ENCODE peak calls at places on chromosome 17, in nine cellular contexts. N is astrocyte of the spinal cord, B is A549, X is fibroblast of mammary gland, M is heart left ventricle, V is fibroblast of the aortic adventitia, U is left ventricle myocardium inferior, J is uterus, I is stomach. A is an unnamed sample.

GRCh38 chr17:44324571-44325275 is at the start of gene SLC25A39:
- DNase-seq in N (peak), B (peak), X (peak), M (peak), V (peak), U (peak), J (peak), I (peak), A (peak)

GRCh38 chr17:30380106-30380420 is 1.3 kb downstream of the CPD start:
- DNase-seq in N (peak), B (no peak), X (peak), M (no peak), V (peak), U (no peak), J (no peak), I (no peak), A (no peak)

GRCh38 chr17:18070861-18071340 is 16.8 kb upstream of the DRG2 start:
- DNase-seq in N (peak), B (no peak), X (peak), M (no peak), V (peak), U (no peak), J (no peak), I (no peak), A (no peak)

GRCh38 chr17:82917656-82918345 is 78.0 kb upstream of the ZNF750 start:
- DNase-seq in N (no peak), B (no peak), X (no peak), M (no peak), V (peak), U (no peak), J (no peak), I (no peak), A (no peak)

GRCh38 chr17:34556384-34556783 is 23.0 kb upstream of the TMEM132E start:
- DNase-seq in N (no peak), B (no peak), X (peak), M (no peak), V (peak), U (no peak), J (no peak), I (no peak), A (no peak)

GRCh38 chr17:43987131-43988021 is 17.0 kb upstream of the NAGS start:
- DNase-seq in N (no peak), B (no peak), X (no peak), M (no peak), V (no peak), U (no peak), J (no peak), I (no peak), A (no peak)

GRCh38 chr17:31571124-31571892 is 179.8 kb downstream of the RAB11FIP4 start:
- DNase-seq in N (peak), B (peak), X (peak), M (peak), V (peak), U (peak), J (peak), I (peak), A (peak)

GRCh38 chr17:76670708-76671122 is 27.2 kb upstream of the ST6GALNAC1 start:
- DNase-seq in N (no peak), B (no peak), X (no peak), M (no peak), V (no peak), U (no peak), J (no peak), I (no peak), A (no peak)

GRCh38 chr17:81551458-81552243 is 502 bp downstream of the FAAP100 start:
- DNase-seq in N (no peak), B (peak), X (peak), M (no peak), V (no peak), U (no peak), J (no peak), I (no peak), A (no peak)

GRCh38 chr17:10050597-10051101 is 145.6 kb upstream of the RCVRN start:
- DNase-seq in N (no peak), B (no peak), X (peak), M (peak), V (peak), U (no peak), J (peak), I (no peak), A (no peak)

GRCh38 chr17:4539576-4540223 is 15.5 kb downstream of the MYBBP1A start:
- DNase-seq in N (no peak), B (no peak), X (no peak), M (peak), V (no peak), U (no peak), J (no peak), I (no peak), A (peak)

GRCh38 chr17:18917506-18918032 is 34.4 kb upstream of the SLC5A10 start:
- DNase-seq in N (no peak), B (no peak), X (peak), M (no peak), V (no peak), U (no peak), J (no peak), I (no peak), A (no peak)

GRCh38 chr17:69059458-69060205 is 1.1 kb downstream of the ABCA9 start:
- DNase-seq in N (peak), B (no peak), X (peak), M (no peak), V (peak), U (no peak), J (no peak), I (no peak), A (no peak)

GRCh38 chr17:67568961-67569360 is 148.8 kb upstream of the NOL11 start:
- DNase-seq in N (no peak), B (no peak), X (no peak), M (no peak), V (no peak), U (no peak), J (no peak), I (no peak), A (no peak)

GRCh38 chr17:4331614-4332013 is 34.9 kb downstream of the UBE2G1 start:
- DNase-seq in N (no peak), B (no peak), X (no peak), M (no peak), V (no peak), U (no peak), J (no peak), I (no peak), A (no peak)

GRCh38 chr17:16989230-16989952 is 17.5 kb upstream of the TNFRSF13B start:
- DNase-seq in N (no peak), B (no peak), X (no peak), M (no peak), V (no peak), U (no peak), J (no peak), I (no peak), A (no peak)

GRCh38 chr17:3771140-3771539 is 29.8 kb downstream of the ITGAE start:
- DNase-seq in N (no peak), B (no peak), X (no peak), M (no peak), V (no peak), U (no peak), J (no peak), I (no peak), A (no peak)

GRCh38 chr17:69551212-69552010 is 136.9 kb downstream of the MAP2K6 start:
- DNase-seq in N (no peak), B (no peak), X (peak), M (no peak), V (no peak), U (no peak), J (no peak), I (no peak), A (no peak)

GRCh38 chr17:11330871-11331270 is 89.9 kb downstream of the SHISA6 start:
- DNase-seq in N (peak), B (no peak), X (peak), M (peak), V (no peak), U (peak), J (peak), I (no peak), A (no peak)

GRCh38 chr17:5672141-5672540 is 87.8 kb upstream of the NLRP1 start:
- DNase-seq in N (no peak), B (no peak), X (no peak), M (no peak), V (no peak), U (no peak), J (no peak), I (no peak), A (no peak)

GRCh38 chr17:82031303-82031884 is at the start of gene RAC3:
- DNase-seq in N (no peak), B (no peak), X (no peak), M (no peak), V (no peak), U (no peak), J (no peak), I (no peak), A (no peak)

GRCh38 chr17:42329025-42329976 is 41.0 kb downstream of the STAT5A start:
- DNase-seq in N (peak), B (peak), X (peak), M (no peak), V (peak), U (no peak), J (no peak), I (no peak), A (no peak)

GRCh38 chr17:63838586-63839184 is 3.8 kb downstream of the SMARCD2 start:
- DNase-seq in N (peak), B (no peak), X (peak), M (peak), V (peak), U (peak), J (peak), I (peak), A (peak)

GRCh38 chr17:2782030-2782429 is 14.2 kb upstream of the RAP1GAP2 start:
- DNase-seq in N (peak), B (peak), X (peak), M (no peak), V (no peak), U (no peak), J (no peak), I (no peak), A (no peak)

GRCh38 chr17:10311131-10311530 is 61.7 kb downstream of the MYH13 start:
- DNase-seq in N (no peak), B (no peak), X (no peak), M (no peak), V (no peak), U (no peak), J (no peak), I (no peak), A (no peak)

GRCh38 chr17:3952186-3952585 is 12.1 kb downstream of the ATP2A3 start:
- DNase-seq in N (no peak), B (no peak), X (no peak), M (no peak), V (no peak), U (no peak), J (no peak), I (no peak), A (no peak)

GRCh38 chr17:68006797-68007196 is 10.5 kb upstream of the C17orf58 start:
- DNase-seq in N (no peak), B (no peak), X (peak), M (peak), V (peak), U (peak), J (no peak), I (no peak), A (no peak)

GRCh38 chr17:31019004-31019403 is 48.2 kb downstream of the RNF135 start:
- DNase-seq in N (no peak), B (no peak), X (no peak), M (no peak), V (no peak), U (no peak), J (no peak), I (no peak), A (no peak)

GRCh38 chr17:80265205-80266068 is 4.8 kb downstream of the RNF213 start:
- DNase-seq in N (no peak), B (no peak), X (peak), M (no peak), V (no peak), U (no peak), J (no peak), I (no peak), A (no peak)

GRCh38 chr17:57902800-57903759 is 52.1 kb downstream of the CUEDC1 start:
- DNase-seq in N (peak), B (peak), X (peak), M (peak), V (peak), U (peak), J (peak), I (peak), A (peak)

DNA sequence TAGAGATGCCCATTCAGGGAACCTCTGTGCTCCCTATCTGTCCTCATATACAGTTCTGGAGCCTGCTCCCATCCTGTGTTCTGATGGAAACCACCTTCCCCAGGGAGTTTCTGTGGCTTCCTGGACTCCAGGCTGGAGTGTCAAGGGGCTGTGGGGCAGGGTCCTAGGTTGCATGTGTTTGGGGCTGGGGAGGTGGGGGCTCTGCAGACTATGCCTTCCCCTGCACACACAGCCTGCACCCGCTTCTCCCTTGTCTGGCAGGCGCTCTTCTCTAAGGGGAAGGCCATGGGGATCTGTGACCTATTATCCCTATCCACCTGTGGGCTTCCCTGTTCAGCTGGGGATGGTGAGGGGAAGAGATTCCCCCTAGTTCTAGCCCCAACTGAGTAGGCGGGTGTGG is 14.3 kb downstream of the RARA start:
- DNase-seq in N (no peak), B (no peak), X (no peak), M (no peak), V (no peak), U (no peak), J (no peak), I (no peak), A (no peak)
- H3K4me3 ChIP-seq in N (no peak), B (no peak), X (no peak), M (no peak), V (peak), U (peak), J (no peak), I (peak), A (no peak)

DNA sequence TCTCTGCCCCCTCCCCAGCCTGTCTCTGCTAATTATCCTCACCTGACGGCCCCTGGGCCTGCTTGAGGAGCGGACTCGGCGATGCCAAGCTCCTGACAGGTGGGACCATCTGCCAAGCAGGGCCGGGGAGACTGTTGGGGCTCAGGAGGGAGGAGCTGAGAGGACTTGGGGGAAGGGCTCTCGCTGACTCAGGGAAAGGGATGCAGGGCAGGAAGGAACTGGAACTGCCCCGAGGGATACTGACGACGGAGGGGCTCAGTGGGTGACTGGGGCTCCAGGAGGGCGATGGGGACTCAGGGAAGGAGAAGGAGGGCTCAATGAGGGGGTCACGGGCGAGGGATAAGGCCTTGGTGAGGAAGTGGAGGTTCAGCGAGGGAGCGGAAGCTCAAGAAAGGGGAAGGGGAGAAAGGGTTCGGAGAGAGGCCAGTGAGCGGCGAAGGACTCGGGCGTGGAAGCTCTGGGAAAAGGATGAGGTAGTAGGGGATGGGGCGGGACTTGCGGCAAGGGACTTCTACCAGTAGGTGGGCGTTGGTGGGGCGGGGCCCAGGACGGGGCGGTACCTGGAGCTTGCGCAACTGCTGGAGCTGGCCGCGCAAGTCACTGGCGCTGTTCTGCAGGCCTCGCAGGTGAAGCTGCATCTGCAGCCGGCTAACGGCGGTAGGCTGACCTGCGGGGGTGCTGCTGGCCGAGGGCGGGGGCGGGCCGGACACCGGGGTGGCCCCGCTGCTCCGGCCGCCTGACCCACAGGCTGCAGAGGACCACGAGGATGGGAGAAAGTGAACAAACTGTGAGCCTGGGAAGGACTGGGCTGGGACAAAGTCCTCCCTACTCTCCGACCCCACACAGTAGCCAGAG is 46.5 kb downstream of the SRCIN1 start:
- DNase-seq in N (no peak), B (peak), X (peak), M (peak), V (peak), U (peak), J (peak), I (peak), A (peak)
- TF ChIP-seq CTCF in N (no peak), B (peak), X (no peak), M (no peak), V (no peak), U (no peak), J (peak), I (no peak), A (no peak)

GRCh38 chr17:1197379-1197778 is 17.6 kb upstream of the ABR start:
- DNase-seq in N (peak), B (no peak), X (peak), M (no peak), V (peak), U (no peak), J (no peak), I (no peak), A (peak)

GRCh38 chr17:1196946-1197345 is 17.2 kb upstream of the ABR start:
- DNase-seq in N (no peak), B (no peak), X (no peak), M (no peak), V (no peak), U (no peak), J (no peak), I (no peak), A (no peak)

GRCh38 chr17:1201132-1201702 is 21.4 kb upstream of the ABR start:
- DNase-seq in N (no peak), B (no peak), X (no peak), M (no peak), V (no peak), U (no peak), J (no peak), I (no peak), A (no peak)

GRCh38 chr17:1200440-1200839 is 20.7 kb upstream of the ABR start:
- DNase-seq in N (no peak), B (no peak), X (no peak), M (no peak), V (no peak), U (no peak), J (no peak), I (no peak), A (no peak)

DNA sequence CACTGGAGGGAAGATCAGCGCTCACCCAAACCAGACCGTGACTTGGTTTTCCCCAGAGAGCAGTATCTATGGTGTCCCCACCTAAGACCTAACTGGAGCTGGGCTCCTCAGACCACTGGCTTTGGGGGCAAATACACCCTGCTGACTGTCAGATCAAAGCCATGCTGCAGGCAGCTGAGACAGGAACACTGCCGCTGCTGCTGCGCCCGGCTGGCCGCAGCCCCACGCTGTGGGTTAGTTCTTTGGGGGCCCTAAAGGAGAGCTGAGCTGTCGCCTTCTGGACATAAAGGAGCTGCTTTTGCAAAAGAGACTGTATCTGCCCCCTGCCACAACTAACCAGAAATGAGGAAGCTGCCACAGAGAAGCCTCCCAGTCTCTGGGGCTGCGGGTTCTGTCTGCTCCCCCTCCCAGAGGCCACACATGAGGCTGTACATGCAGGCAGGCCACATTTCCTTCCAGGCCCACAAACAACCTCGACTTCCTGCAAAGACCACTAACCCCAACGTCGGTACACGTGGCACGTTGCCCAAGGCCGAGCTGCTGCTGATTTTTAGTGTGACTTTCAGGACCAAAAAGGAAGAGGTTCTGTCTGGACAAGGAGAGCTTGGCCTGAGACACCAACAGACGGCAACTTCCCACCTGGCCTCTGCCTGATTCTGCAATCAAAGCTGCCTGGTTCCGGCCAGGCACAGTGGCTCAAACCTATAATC is 18.2 kb upstream of the ABR start:
- DNase-seq in N (peak), B (no peak), X (no peak), M (peak), V (no peak), U (peak), J (peak), I (peak), A (peak)
- H3K4me3 ChIP-seq in N (no peak), B (no peak), X (no peak), M (no peak), V (no peak), U (no peak), J (no peak), I (no peak), A (no peak)

GRCh38 chr17:21017861-21018260 is 24.9 kb downstream of the USP22 start:
- DNase-seq in N (no peak), B (no peak), X (no peak), M (no peak), V (no peak), U (no peak), J (no peak), I (no peak), A (no peak)
- TF ChIP-seq CTCF in N (no peak), B (no peak), X (no peak), M (no peak), V (no peak), U (no peak), J (no peak), I (no peak), A (no peak)

DNA sequence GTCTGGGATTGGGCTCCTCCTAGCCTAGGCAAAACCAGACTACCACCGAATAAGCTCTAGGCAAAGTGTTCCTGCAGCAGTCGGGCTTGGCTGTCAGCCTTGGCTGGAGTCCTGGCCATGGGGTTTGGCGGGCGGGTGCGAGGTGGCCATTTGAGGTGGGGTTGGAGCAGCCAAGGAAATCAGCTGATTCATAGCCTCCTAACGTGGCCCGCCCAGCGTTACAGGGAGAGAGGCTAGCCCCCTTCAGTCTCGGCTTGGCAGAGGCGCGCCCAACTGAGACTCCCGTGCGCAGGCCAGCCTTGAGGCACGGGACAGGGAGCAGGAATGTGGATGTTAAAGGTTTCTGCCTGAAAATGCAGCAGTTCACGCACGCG is 1.9 kb downstream of the PMP22 start:
- DNase-seq in N (peak), B (peak), X (peak), M (peak), V (peak), U (peak), J (peak), I (peak), A (peak)
- H3K4me3 ChIP-seq in N (peak), B (peak), X (peak), M (peak), V (peak), U (peak), J (peak), I (peak), A (peak)

DNA sequence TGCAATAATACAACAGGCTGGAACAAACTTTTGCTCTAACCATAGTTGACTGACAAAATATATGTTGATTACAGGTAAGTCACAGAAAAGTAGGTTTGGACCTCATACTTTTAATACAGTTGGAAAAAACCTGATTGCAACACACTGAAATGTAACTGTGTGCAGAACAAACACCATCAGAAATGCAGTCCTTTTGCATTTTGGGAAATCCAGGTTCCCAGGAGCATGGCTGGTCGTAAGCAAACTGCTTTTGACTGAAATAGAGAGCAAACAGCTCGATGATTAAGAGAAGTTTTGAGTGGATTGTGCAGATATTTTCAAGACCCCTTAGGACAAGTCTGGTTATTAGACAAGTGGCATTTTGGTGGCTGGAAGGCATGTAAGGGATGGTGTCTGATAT is 8.0 kb downstream of the IGF2BP1 start:
- DNase-seq in N (no peak), B (no peak), X (no peak), M (no peak), V (no peak), U (no peak), J (no peak), I (no peak), A (no peak)
- TF ChIP-seq CTCF in N (no peak), B (no peak), X (no peak), M (no peak), V (no peak), U (no peak), J (no peak), I (no peak), A (no peak)

A was measured in lower leg skin.